ENCODE peak calls at places on chromosome 5, in eight cellular contexts. One of them, this sample, is unnamed.

GRCh38 chr5:93829346-93829745 is 87.9 kb upstream of the POU5F2 start:
- DNase-seq in NCI-H2081: no peak
- DNase-seq in stimulated activated CD8-positive, alpha-beta memory T cell treated with anti-CD3 and anti-CD28 coated beads, Interleukin-2, amount 100 ng/mL, for 48 hours: no peak
- DNase-seq in fibroblast of mammary gland: no peak
- DNase-seq in ELF-1: no peak
- DNase-seq in activated T-helper 9 cell treated with anti-CD3 and anti-CD28 coated beads, Interleukin-2, amount 50 U/mL, for 16 hours: no peak
- DNase-seq in NCI-H1105 treated with DMSO at 0.1 percent for 48 hours: no peak
- DNase-seq in HT1080: no peak
- DNase-seq in this sample: no peak

GRCh38 chr5:83029912-83030311 is 47.3 kb downstream of the TMEM167A start:
- DNase-seq in activated T-helper 9 cell treated with anti-CD3 and anti-CD28 coated beads, Interleukin-2, amount 50 U/mL, for 16 hours: no peak
- DNase-seq in NCI-H1105 treated with DMSO at 0.1 percent for 48 hours: no peak
- DNase-seq in fibroblast of mammary gland: peak
- DNase-seq in stimulated activated CD8-positive, alpha-beta memory T cell treated with anti-CD3 and anti-CD28 coated beads, Interleukin-2, amount 100 ng/mL, for 48 hours: no peak
- DNase-seq in HT1080: peak
- DNase-seq in ELF-1: no peak
- DNase-seq in NCI-H2081: no peak
- DNase-seq in this sample: peak

GRCh38 chr5:174789596-174789995 is 65.2 kb downstream of the MSX2 start:
- DNase-seq in activated T-helper 9 cell treated with anti-CD3 and anti-CD28 coated beads, Interleukin-2, amount 50 U/mL, for 16 hours: no peak
- DNase-seq in fibroblast of mammary gland: no peak
- DNase-seq in NCI-H1105 treated with DMSO at 0.1 percent for 48 hours: no peak
- DNase-seq in ELF-1: no peak
- DNase-seq in HT1080: no peak
- DNase-seq in stimulated activated CD8-positive, alpha-beta memory T cell treated with anti-CD3 and anti-CD28 coated beads, Interleukin-2, amount 100 ng/mL, for 48 hours: no peak
- DNase-seq in NCI-H2081: no peak
- DNase-seq in this sample: no peak

GRCh38 chr5:109030360-109031143 is 282.9 kb downstream of the FER start:
- DNase-seq in NCI-H2081: no peak
- DNase-seq in stimulated activated CD8-positive, alpha-beta memory T cell treated with anti-CD3 and anti-CD28 coated beads, Interleukin-2, amount 100 ng/mL, for 48 hours: no peak
- DNase-seq in activated T-helper 9 cell treated with anti-CD3 and anti-CD28 coated beads, Interleukin-2, amount 50 U/mL, for 16 hours: no peak
- DNase-seq in fibroblast of mammary gland: no peak
- DNase-seq in NCI-H1105 treated with DMSO at 0.1 percent for 48 hours: no peak
- DNase-seq in ELF-1: no peak
- DNase-seq in HT1080: no peak
- DNase-seq in this sample: no peak

GRCh38 chr5:130496215-130496614 is 592.0 kb downstream of the CHSY3 start:
- DNase-seq in stimulated activated CD8-positive, alpha-beta memory T cell treated with anti-CD3 and anti-CD28 coated beads, Interleukin-2, amount 100 ng/mL, for 48 hours: no peak
- DNase-seq in ELF-1: no peak
- DNase-seq in HT1080: peak
- DNase-seq in NCI-H2081: no peak
- DNase-seq in fibroblast of mammary gland: peak
- DNase-seq in activated T-helper 9 cell treated with anti-CD3 and anti-CD28 coated beads, Interleukin-2, amount 50 U/mL, for 16 hours: no peak
- DNase-seq in NCI-H1105 treated with DMSO at 0.1 percent for 48 hours: no peak
- DNase-seq in this sample: peak

GRCh38 chr5:93831449-93831848 is 90.0 kb upstream of the POU5F2 start:
- DNase-seq in stimulated activated CD8-positive, alpha-beta memory T cell treated with anti-CD3 and anti-CD28 coated beads, Interleukin-2, amount 100 ng/mL, for 48 hours: no peak
- DNase-seq in ELF-1: no peak
- DNase-seq in HT1080: peak
- DNase-seq in activated T-helper 9 cell treated with anti-CD3 and anti-CD28 coated beads, Interleukin-2, amount 50 U/mL, for 16 hours: no peak
- DNase-seq in NCI-H2081: no peak
- DNase-seq in fibroblast of mammary gland: peak
- DNase-seq in NCI-H1105 treated with DMSO at 0.1 percent for 48 hours: no peak
- DNase-seq in this sample: peak

GRCh38 chr5:100950975-100951374 is 47.9 kb upstream of the ST8SIA4 start:
- DNase-seq in activated T-helper 9 cell treated with anti-CD3 and anti-CD28 coated beads, Interleukin-2, amount 50 U/mL, for 16 hours: no peak
- DNase-seq in fibroblast of mammary gland: no peak
- DNase-seq in NCI-H2081: no peak
- DNase-seq in stimulated activated CD8-positive, alpha-beta memory T cell treated with anti-CD3 and anti-CD28 coated beads, Interleukin-2, amount 100 ng/mL, for 48 hours: no peak
- DNase-seq in ELF-1: no peak
- DNase-seq in HT1080: peak
- DNase-seq in NCI-H1105 treated with DMSO at 0.1 percent for 48 hours: no peak
- DNase-seq in this sample: no peak

GRCh38 chr5:34534237-34535108 is 121.7 kb upstream of the RAI14 start:
- DNase-seq in fibroblast of mammary gland: peak
- DNase-seq in HT1080: peak
- DNase-seq in NCI-H2081: no peak
- DNase-seq in stimulated activated CD8-positive, alpha-beta memory T cell treated with anti-CD3 and anti-CD28 coated beads, Interleukin-2, amount 100 ng/mL, for 48 hours: no peak
- DNase-seq in NCI-H1105 treated with DMSO at 0.1 percent for 48 hours: no peak
- DNase-seq in ELF-1: no peak
- DNase-seq in activated T-helper 9 cell treated with anti-CD3 and anti-CD28 coated beads, Interleukin-2, amount 50 U/mL, for 16 hours: no peak
- DNase-seq in this sample: peak

GRCh38 chr5:147791181-147791580 is 8.7 kb upstream of the JAKMIP2 start:
- DNase-seq in HT1080: no peak
- DNase-seq in NCI-H2081: no peak
- DNase-seq in ELF-1: no peak
- DNase-seq in activated T-helper 9 cell treated with anti-CD3 and anti-CD28 coated beads, Interleukin-2, amount 50 U/mL, for 16 hours: no peak
- DNase-seq in NCI-H1105 treated with DMSO at 0.1 percent for 48 hours: no peak
- DNase-seq in fibroblast of mammary gland: no peak
- DNase-seq in stimulated activated CD8-positive, alpha-beta memory T cell treated with anti-CD3 and anti-CD28 coated beads, Interleukin-2, amount 100 ng/mL, for 48 hours: no peak
- DNase-seq in this sample: no peak